ENCODE peak calls at places on chromosomes 5 and 9, in seven cellular contexts. J, E, S, V, M, R and K are unnamed samples.

GRCh38 chr5:59565551-59565950 is 328.0 kb downstream of the PDE4D start:
- DNase-seq in V (no peak), S (no peak), R (no peak), E (no peak), J (no peak), M (no peak), K (no peak)

GRCh38 chr5:123835421-123835820 is 323.4 kb downstream of the CSNK1G3 start:
- DNase-seq in V (no peak), S (no peak), J (no peak), M (no peak), E (no peak), R (no peak), K (no peak)

GRCh38 chr9:91886433-91887031 is 63.5 kb downstream of the ROR2 start:
- DNase-seq in J (no peak), R (no peak), E (no peak), S (no peak), V (no peak), M (no peak), K (no peak)

GRCh38 chr9:107792596-107792995 is 303.0 kb upstream of the KLF4 start:
- DNase-seq in S (no peak), V (no peak), E (no peak), J (no peak), R (no peak), M (no peak), K (no peak)

GRCh38 chr5:160926428-160926827 is 74.4 kb upstream of the ATP10B start:
- DNase-seq in E (no peak), J (no peak), V (peak; percentile 19), R (peak; percentile 83), S (no peak), M (no peak), K (no peak)

GRCh38 chr9:108057421-108058136 is 568.0 kb upstream of the KLF4 start:
- DNase-seq in R (peak; percentile 14), S (no peak), E (peak; percentile 97), V (peak; percentile 96), M (peak; percentile 94), J (no peak), K (peak; percentile 78)

GRCh38 chr5:84650448-84650847 is 265.8 kb upstream of the EDIL3 start:
- DNase-seq in M (no peak), R (no peak), J (no peak), S (no peak), V (no peak), E (no peak), K (no peak)

GRCh38 chr5:143110591-143110990 is 292.9 kb downstream of the NR3C1 start:
- DNase-seq in V (peak; percentile 8), R (no peak), J (no peak), E (peak; percentile 51), S (no peak), M (no peak), K (peak; percentile 9)

GRCh38 chr9:72592501-72593403 is 71.3 kb downstream of the TMC1 start:
- DNase-seq in S (no peak), R (no peak), M (peak; percentile 46), V (peak; percentile 68), J (peak; percentile 51), E (peak; percentile 74), K (no peak)

GRCh38 chr5:143349127-143349526 is 54.4 kb downstream of the NR3C1 start:
- DNase-seq in V (peak; percentile 43), E (peak; percentile 33), S (no peak), M (no peak), R (no peak), J (no peak), K (no peak)

GRCh38 chr5:10319202-10319851 is 11.6 kb upstream of the CMBL start:
- DNase-seq in J (no peak), R (no peak), V (no peak), S (peak; percentile 45), M (peak; percentile 60), E (peak; percentile 62), K (no peak)

GRCh38 chr9:86856259-86856658 is 91.0 kb downstream of the GAS1 start:
- DNase-seq in M (no peak), S (no peak), R (no peak), J (no peak), E (no peak), V (no peak), K (no peak)

GRCh38 chr9:134346151-134346550 is 19.9 kb downstream of the RXRA start:
- DNase-seq in M (no peak), R (no peak), S (no peak), E (peak; percentile 65), V (no peak), J (no peak), K (peak; percentile 52)

GRCh38 chr5:137214446-137215189 is 284.5 kb downstream of the SPOCK1 start:
- DNase-seq in V (no peak), R (no peak), M (no peak), J (no peak), E (no peak), S (no peak), K (no peak)

GRCh38 chr5:131514316-131515275 is 120.4 kb downstream of the RAPGEF6 start:
- DNase-seq in R (no peak), S (no peak), E (peak; percentile 32), M (peak; percentile 16), J (peak; percentile 50), V (peak; percentile 44), K (peak; percentile 25)

GRCh38 chr5:146447734-146448380 is 724 bp downstream of the TCERG1 start:
- DNase-seq in V (peak; percentile 77), S (no peak), R (peak; percentile 45), J (no peak), M (peak; percentile 39), E (peak; percentile 70), K (peak; percentile 57)

GRCh38 chr5:36244076-36244475 is 2.4 kb upstream of the NADK2 start:
- DNase-seq in S (no peak), E (no peak), J (no peak), V (no peak), M (no peak), R (no peak), K (no peak)

GRCh38 chr9:4164356-4164755 is 135.5 kb downstream of the GLIS3 start:
- DNase-seq in E (no peak), J (no peak), R (no peak), S (no peak), V (no peak), M (no peak), K (no peak)

GRCh38 chr5:308672-309271 is 12.7 kb upstream of the AHRR start:
- DNase-seq in R (no peak), E (peak; percentile 61), S (no peak), M (peak; percentile 21), J (peak; percentile 33), V (peak; percentile 43), K (no peak)

GRCh38 chr9:16680965-16681658 is 189.4 kb downstream of the BNC2 start:
- DNase-seq in E (peak; percentile 70), S (no peak), R (no peak), V (no peak), J (no peak), M (no peak), K (peak; percentile 8)

GRCh38 chr5:128195316-128195715 is 111.8 kb downstream of the SLC12A2 start:
- DNase-seq in J (no peak), S (no peak), R (no peak), V (no peak), M (no peak), E (no peak), K (no peak)

GRCh38 chr5:52024363-52024762 is 641.1 kb downstream of the ISL1 start:
- DNase-seq in J (no peak), E (peak; percentile 1), M (no peak), S (no peak), V (no peak), R (no peak), K (no peak)

GRCh38 chr5:120139039-120139438 is 325.1 kb upstream of the PRR16 start:
- DNase-seq in J (no peak), R (no peak), S (no peak), M (peak; percentile 76), E (peak; percentile 93), V (peak; percentile 99), K (no peak)

GRCh38 chr5:168946363-168946762 is 354.6 kb downstream of the SLIT3 start:
- DNase-seq in M (peak; percentile 2), J (no peak), S (no peak), R (no peak), E (peak; percentile 36), V (no peak), K (no peak)

GRCh38 chr9:2157277-2158105 is 142.3 kb downstream of the SMARCA2 start:
- DNase-seq in R (peak; percentile 18), E (peak; percentile 92), V (peak; percentile 80), J (no peak), M (peak; percentile 66), S (peak; percentile 65), K (peak; percentile 68)

DNA sequence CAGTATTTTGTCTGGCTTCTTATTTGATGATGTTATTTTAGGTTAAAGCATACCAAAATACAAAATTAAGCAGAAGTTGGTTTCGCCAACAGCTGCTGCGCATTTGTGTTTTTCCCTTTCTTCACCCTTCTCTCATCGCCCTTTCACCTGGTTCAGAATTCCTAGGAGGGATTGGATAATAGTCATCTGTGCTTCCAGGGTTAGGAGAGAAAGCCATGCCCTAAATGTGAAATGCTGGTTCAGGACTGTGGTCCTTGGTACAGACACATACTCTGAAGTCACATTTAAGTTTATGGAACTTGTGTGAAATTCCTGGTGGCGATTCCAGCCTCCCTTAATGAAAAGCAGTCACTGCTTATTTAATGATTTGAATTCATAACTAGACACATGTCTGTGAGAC is 7.7 kb downstream of the MAST4 start:
- DNase-seq in R (no peak), E (no peak), J (no peak), V (no peak), S (no peak), M (no peak), K (no peak)
- H3K27me3 ChIP-seq in R (peaks cover 15% of the 10 kb centered on the region), E (no peaks in the 10 kb centered on the region), J (no peaks in the 10 kb centered on the region), V (no peaks in the 10 kb centered on the region), S (no peaks in the 10 kb centered on the region), M (peaks cover 2% of the 10 kb centered on the region), K (peaks cover 33% of the 10 kb centered on the region)

DNA sequence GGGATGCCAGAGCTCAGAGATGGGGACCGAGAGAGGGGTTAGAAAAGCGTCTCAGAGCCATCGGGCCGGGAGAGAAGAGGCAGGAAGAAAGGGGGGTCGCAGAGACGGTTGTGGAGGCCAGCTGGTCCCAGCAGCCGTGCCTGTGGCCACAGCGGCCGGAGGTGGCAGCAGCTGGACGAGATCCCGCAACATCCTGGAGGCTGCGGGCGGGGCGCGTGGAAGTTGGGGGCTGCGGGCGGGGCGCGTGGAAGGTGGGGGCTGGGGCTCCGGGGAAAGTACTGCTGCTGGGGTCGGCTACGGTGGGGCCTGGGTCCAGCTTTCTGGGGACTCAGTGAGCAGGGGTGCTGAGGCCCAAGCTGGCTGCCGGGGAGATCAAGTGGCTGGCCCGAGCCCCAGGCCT is 34.4 kb upstream of the EGFL7 start:
- DNase-seq in S (no peak), R (no peak), E (no peak), V (no peak), J (no peak), M (no peak), K (no peak)
- H3K27me3 ChIP-seq in S (no peaks in the 10 kb centered on the region), R (peaks cover 4% of the 10 kb centered on the region), E (no peaks in the 10 kb centered on the region), V (no peaks in the 10 kb centered on the region), J (no peaks in the 10 kb centered on the region), M (no peaks in the 10 kb centered on the region), K (no peaks in the 10 kb centered on the region)

GRCh38 chr5:151926186-151926585 is 1.5 kb upstream of the GLRA1 start:
- DNase-seq in E (no peak), R (no peak), V (no peak), M (no peak), S (no peak), J (no peak), K (no peak)
- H3K27me3 ChIP-seq in E (no peaks in the 10 kb centered on the region), R (peaks cover 16% of the 10 kb centered on the region), V (peaks cover 2% of the 10 kb centered on the region), M (peaks cover 1% of the 10 kb centered on the region), S (no peaks in the 10 kb centered on the region), J (no peaks in the 10 kb centered on the region), K (no peaks in the 10 kb centered on the region)

DNA sequence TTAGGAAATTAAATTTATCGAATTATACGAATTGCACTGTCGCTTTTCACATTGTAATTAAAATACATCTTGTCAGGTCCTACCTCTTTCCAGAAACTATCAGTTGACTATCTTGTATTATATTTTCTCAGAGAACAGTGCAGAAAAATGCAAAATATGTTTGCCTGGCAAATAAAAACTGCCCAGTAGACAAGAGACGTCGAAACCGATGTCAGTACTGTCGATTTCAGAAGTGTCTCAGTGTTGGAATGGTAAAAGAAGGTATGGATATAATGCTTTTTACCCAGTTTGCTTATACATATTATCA is 10.8 kb downstream of the NR4A3 start:
- DNase-seq in V (no peak), S (no peak), R (no peak), J (no peak), M (no peak), E (no peak), K (no peak)
- H3K27me3 ChIP-seq in V (peaks cover 20% of the 10 kb centered on the region), S (peaks cover 5% of the 10 kb centered on the region), R (peaks cover 47% of the 10 kb centered on the region), J (no peaks in the 10 kb centered on the region), M (peaks cover 22% of the 10 kb centered on the region), E (no peaks in the 10 kb centered on the region), K (peaks cover 10% of the 10 kb centered on the region)